ENCODE peak calls at places on chromosomes 7 and 10, in ten cellular contexts. Q, L, B, M, E, F, I, G, W and J are unnamed samples.

GRCh38 chr10:5892007-5892406 is 2.0 kb downstream of the FBH1 start:
- DNase-seq in F (peak), W (no peak), B (no peak), Q (no peak), E (no peak), I (no peak), G (no peak), L (no peak), M (no peak), J (no peak)

GRCh38 chr10:57961487-57961886 is 306.2 kb downstream of the IPMK start:
- DNase-seq in G (no peak), I (no peak), L (no peak), Q (no peak), W (no peak), M (no peak), E (no peak), B (no peak), F (no peak), J (no peak)

GRCh38 chr10:61894150-61894549 is 7.3 kb upstream of the ARID5B start:
- DNase-seq in I (no peak), E (no peak), F (no peak), W (no peak), B (no peak), M (no peak), L (no peak), G (no peak), Q (no peak), J (no peak)

GRCh38 chr10:97948822-97949221 is 81.6 kb downstream of the CRTAC1 start:
- DNase-seq in E (no peak), F (no peak), W (no peak), L (no peak), G (no peak), Q (no peak), I (no peak), B (no peak), M (no peak), J (no peak)

GRCh38 chr10:114479307-114479706 is 75.0 kb upstream of the AFAP1L2 start:
- DNase-seq in F (no peak), W (no peak), Q (no peak), B (no peak), I (no peak), E (no peak), G (no peak), L (no peak), M (peak), J (no peak)

GRCh38 chr7:42227931-42228591 is 8.9 kb downstream of the GLI3 start:
- DNase-seq in G (no peak), Q (no peak), F (no peak), E (no peak), M (no peak), W (no peak), I (no peak), B (no peak), L (no peak), J (no peak)

GRCh38 chr10:5762531-5762930 is 50.7 kb downstream of the GDI2 start:
- DNase-seq in L (no peak), B (no peak), I (no peak), W (no peak), E (no peak), Q (no peak), G (no peak), M (no peak), F (no peak), J (no peak)

GRCh38 chr10:118026936-118027335 is 19.8 kb downstream of the RAB11FIP2 start:
- DNase-seq in M (no peak), G (no peak), W (no peak), I (no peak), B (no peak), L (no peak), Q (no peak), E (no peak), F (no peak), J (no peak)

GRCh38 chr7:69801729-69802688 is 203.7 kb downstream of the AUTS2 start:
- DNase-seq in E (no peak), F (no peak), I (no peak), W (no peak), Q (no peak), L (no peak), M (no peak), G (no peak), B (no peak), J (no peak)

GRCh38 chr7:155804897-155805825 is 7.1 kb downstream of the SHH start:
- DNase-seq in M (no peak), L (peak), E (no peak), F (peak), Q (peak), W (no peak), B (no peak), I (peak), G (peak), J (peak)

GRCh38 chr10:125000366-125001312 is 58.7 kb downstream of the ZRANB1 start:
- DNase-seq in B (no peak), M (peak), E (no peak), W (no peak), L (no peak), Q (no peak), I (no peak), F (peak), G (no peak), J (no peak)

GRCh38 chr7:154842608-154843007 is 160.3 kb downstream of the PAXIP1 start:
- DNase-seq in F (peak), G (no peak), I (no peak), B (no peak), L (no peak), Q (no peak), M (no peak), E (no peak), W (no peak), J (no peak)

GRCh38 chr7:240887-241421 is 48.6 kb downstream of the FAM20C start:
- DNase-seq in B (no peak), Q (no peak), M (no peak), I (no peak), W (no peak), E (peak), L (no peak), G (no peak), F (no peak), J (peak)

GRCh38 chr7:80445351-80445750 is 66.5 kb downstream of the GNAT3 start:
- DNase-seq in F (no peak), L (no peak), M (no peak), E (no peak), G (no peak), Q (no peak), W (no peak), I (no peak), B (no peak), J (no peak)

GRCh38 chr7:8325067-8325466 is 63.1 kb upstream of the ICA1 start:
- DNase-seq in G (no peak), F (peak), M (no peak), L (no peak), E (no peak), W (no peak), Q (no peak), I (no peak), B (no peak), J (no peak)

GRCh38 chr7:99468336-99468918 is 2.5 kb upstream of the ATP5MF start:
- DNase-seq in F (no peak), M (no peak), G (no peak), W (no peak), Q (no peak), I (no peak), B (no peak), E (no peak), L (no peak), J (no peak)

GRCh38 chr7:131194070-131194865 is 133.4 kb upstream of the MKLN1 start:
- DNase-seq in M (no peak), G (no peak), E (no peak), W (no peak), I (no peak), B (no peak), L (no peak), F (no peak), Q (no peak), J (no peak)

GRCh38 chr7:102310414-102310815 is 23.7 kb downstream of the SH2B2 start:
- DNase-seq in E (no peak), B (no peak), M (no peak), F (no peak), G (no peak), W (no peak), L (no peak), I (no peak), Q (no peak), J (no peak)

GRCh38 chr7:42495251-42495650 is 258.2 kb upstream of the GLI3 start:
- DNase-seq in L (no peak), I (no peak), M (no peak), W (no peak), B (no peak), G (no peak), E (no peak), F (no peak), Q (no peak), J (no peak)

GRCh38 chr7:123679614-123680013 is 23.9 kb downstream of the LMOD2 start:
- DNase-seq in L (no peak), M (peak), B (no peak), W (no peak), I (no peak), G (no peak), E (no peak), F (no peak), Q (no peak), J (no peak)

GRCh38 chr7:135414850-135415439 is 95.0 kb downstream of the CNOT4 start:
- DNase-seq in G (no peak), W (no peak), L (peak), M (peak), F (peak), E (no peak), Q (peak), I (no peak), B (peak), J (peak)

GRCh38 chr7:30920584-30921539 is 9.2 kb downstream of the AQP1 start:
- DNase-seq in I (no peak), B (no peak), L (no peak), G (no peak), E (peak), M (peak), F (no peak), Q (no peak), W (no peak), J (peak)

GRCh38 chr7:80334185-80334584 is 177.7 kb downstream of the GNAT3 start:
- DNase-seq in I (no peak), M (no peak), G (no peak), L (no peak), F (no peak), B (no peak), Q (no peak), E (no peak), W (no peak), J (no peak)

GRCh38 chr10:79230563-79231249 is 116.6 kb upstream of the PPIF start:
- DNase-seq in G (no peak), F (no peak), Q (no peak), E (no peak), B (no peak), L (no peak), W (no peak), M (no peak), I (no peak), J (no peak)

GRCh38 chr10:5964736-5965135 is 12.6 kb downstream of the IL15RA start:
- DNase-seq in I (no peak), G (no peak), Q (no peak), W (no peak), E (no peak), F (no peak), M (no peak), L (no peak), B (no peak), J (no peak)